ENCODE peak calls at places on chromosomes 2 and 18, in nine cellular contexts. C, M, Z, F, U, B, J, S and Y are unnamed samples.

GRCh38 chr2:230520875-230521155 is 104.8 kb downstream of the SP100 start:
- DNase-seq in C (peak), M (no peak), Z (no peak), F (no peak), U (no peak), B (no peak), J (no peak), S (no peak), Y (no peak)

GRCh38 chr2:34652636-34653035 is 1053.5 kb upstream of the FAM98A start:
- DNase-seq in C (peak), M (no peak), Z (no peak), F (no peak), U (no peak), B (no peak), J (no peak), S (no peak), Y (no peak)

GRCh38 chr2:235027558-235028214 is 75.9 kb downstream of the SH3BP4 start:
- DNase-seq in C (peak), M (peak), Z (peak), F (no peak), U (no peak), B (no peak), J (peak), S (no peak), Y (no peak)

GRCh38 chr2:113167962-113168340 is 5.8 kb upstream of the PSD4 start:
- DNase-seq in C (no peak), M (no peak), Z (no peak), F (no peak), U (no peak), B (no peak), J (no peak), S (no peak), Y (no peak)

GRCh38 chr18:47718646-47719045 is 211.8 kb downstream of the SMAD2 start:
- DNase-seq in C (no peak), M (no peak), Z (no peak), F (no peak), U (no peak), B (no peak), J (no peak), S (no peak), Y (no peak)

GRCh38 chr18:31275722-31276463 is 42.1 kb upstream of the DSG1 start:
- DNase-seq in C (no peak), M (no peak), Z (no peak), F (no peak), U (no peak), B (no peak), J (no peak), S (no peak), Y (no peak)

GRCh38 chr2:7728388-7728787 is 811.2 kb downstream of the RNF144A start:
- DNase-seq in C (no peak), M (no peak), Z (no peak), F (no peak), U (no peak), B (no peak), J (no peak), S (no peak), Y (no peak)

GRCh38 chr2:186422226-186422625 is 63.8 kb upstream of the ZC3H15 start:
- DNase-seq in C (peak), M (peak), Z (peak), F (no peak), U (no peak), B (no peak), J (no peak), S (no peak), Y (no peak)

GRCh38 chr2:115596659-115597375 is 1154.4 kb downstream of the DPP10 start:
- DNase-seq in C (no peak), M (no peak), Z (no peak), F (peak), U (no peak), B (no peak), J (no peak), S (no peak), Y (no peak)

GRCh38 chr2:11281221-11281620 is 63.2 kb downstream of the ROCK2 start:
- DNase-seq in C (no peak), M (no peak), Z (no peak), F (no peak), U (no peak), B (no peak), J (no peak), S (no peak), Y (no peak)

GRCh38 chr2:236021497-236022057 is 146.6 kb downstream of the GBX2 start:
- DNase-seq in C (no peak), M (peak), Z (peak), F (no peak), U (no peak), B (no peak), J (no peak), S (no peak), Y (no peak)

GRCh38 chr2:102063948-102064678 is 72.4 kb downstream of the IL1R2 start:
- DNase-seq in C (peak), M (peak), Z (peak), F (peak), U (peak), B (peak), J (peak), S (peak), Y (no peak)

GRCh38 chr18:50716902-50717301 is 102.9 kb downstream of the MRO start:
- DNase-seq in C (peak), M (no peak), Z (no peak), F (no peak), U (no peak), B (no peak), J (no peak), S (no peak), Y (no peak)